ENCODE peak calls at places on chromosomes 3 and 15, in six cellular contexts. M, P, J, L, Z and H are unnamed samples.

GRCh38 chr3:142929109-142929508 is 34.4 kb downstream of the PAQR9 start:
- DNase-seq in J (no peak), Z (peak; percentile 36), L (no peak), P (no peak), M (no peak), H (no peak)

GRCh38 chr3:69746119-69746518 is 6.9 kb downstream of the MITF start:
- DNase-seq in M (no peak), Z (no peak), P (no peak), J (no peak), L (no peak), H (no peak)

GRCh38 chr3:15271030-15271429 is 61.4 kb downstream of the SH3BP5 start:
- DNase-seq in P (no peak), L (no peak), J (no peak), Z (no peak), M (no peak), H (no peak)

GRCh38 chr3:56370991-56371775 is 97.1 kb downstream of the ERC2 start:
- DNase-seq in L (no peak), J (no peak), M (no peak), Z (no peak), P (no peak), H (no peak)

GRCh38 chr15:98799461-98799971 is 151.2 kb downstream of the IGF1R start:
- DNase-seq in Z (peak; percentile 52), L (no peak), P (no peak), J (no peak), M (no peak), H (no peak)

GRCh38 chr15:23857028-23857641 is 170.0 kb upstream of the NDN start:
- DNase-seq in Z (no peak), P (no peak), J (peak; percentile 3), L (peak; percentile 63), M (no peak), H (no peak)

GRCh38 chr3:16883726-16884083 is 1.1 kb upstream of the PLCL2 start:
- DNase-seq in Z (no peak), L (no peak), J (no peak), M (no peak), P (no peak), H (no peak)

GRCh38 chr3:129888739-129889138 is 4.8 kb downstream of the TMCC1 start:
- DNase-seq in Z (peak; percentile 84), M (no peak), J (no peak), P (no peak), L (no peak), H (no peak)

GRCh38 chr3:115671761-115672455 is 48.6 kb downstream of the GAP43 start:
- DNase-seq in P (no peak), M (no peak), L (no peak), Z (no peak), J (no peak), H (no peak)

GRCh38 chr3:119401069-119401468 is 62.3 kb downstream of the TMEM39A start:
- DNase-seq in L (no peak), J (no peak), P (no peak), M (no peak), Z (no peak), H (no peak)

GRCh38 chr3:165716592-165716991 is 120.6 kb downstream of the BCHE start:
- DNase-seq in P (no peak), Z (no peak), M (no peak), L (no peak), J (no peak), H (no peak)

GRCh38 chr15:60407406-60407805 is 9.6 kb upstream of the ANXA2 start:
- DNase-seq in M (no peak), L (no peak), Z (peak; percentile 80), P (no peak), J (no peak), H (no peak)

GRCh38 chr3:61783993-61784718 is 222.8 kb downstream of the PTPRG start:
- DNase-seq in M (no peak), L (no peak), P (no peak), J (no peak), Z (no peak), H (no peak)

GRCh38 chr3:138042043-138042442 is 32.1 kb downstream of the CLDN18 start:
- DNase-seq in J (no peak), Z (no peak), P (no peak), L (no peak), M (no peak), H (no peak)

GRCh38 chr3:26712211-26713026 is 89.8 kb downstream of the LRRC3B start:
- DNase-seq in L (no peak), P (no peak), J (peak; percentile 18), M (no peak), Z (peak; percentile 3), H (no peak)

GRCh38 chr3:146968204-146968651 is 363.1 kb upstream of the PLSCR5 start:
- DNase-seq in Z (peak; percentile 25), L (no peak), J (no peak), M (no peak), P (no peak), H (no peak)

GRCh38 chr3:158260392-158260791 is 150.5 kb downstream of the RSRC1 start:
- DNase-seq in L (no peak), M (no peak), J (no peak), P (no peak), Z (no peak), H (no peak)

GRCh38 chr15:38528279-38528678 is 36.3 kb downstream of the RASGRP1 start:
- DNase-seq in Z (no peak), J (no peak), M (no peak), L (no peak), P (no peak), H (no peak)

GRCh38 chr15:62938825-62939224 is 103.7 kb upstream of the TPM1 start:
- DNase-seq in J (no peak), Z (no peak), L (no peak), P (no peak), M (no peak), H (no peak)

GRCh38 chr3:190326361-190326760 is 4.1 kb upstream of the CLDN1 start:
- DNase-seq in P (no peak), Z (no peak), M (no peak), J (no peak), L (no peak), H (no peak)